ENCODE peak calls at places on chromosomes 2 and 18, in seven cellular contexts. H is HCT116, R is SK-N-SH, Z is H1, G is K562, L is HepG2, F is GM12878. U is an unnamed sample.

GRCh38 chr2:134259571-134259970 is 5.7 kb downstream of the MGAT5 start:
- DNase-seq in Z (no peak), L (no peak), F (no peak), R (no peak), G (no peak), H (no peak), U (no peak)

GRCh38 chr2:108594982-108595464 is 60.8 kb downstream of the LIMS1 start:
- DNase-seq in R (no peak), H (no peak), Z (no peak), G (peak), L (peak), F (no peak), U (no peak)

GRCh38 chr2:74916394-74916793 is 42.0 kb upstream of the POLE4 start:
- DNase-seq in Z (no peak), H (no peak), R (no peak), F (no peak), G (no peak), L (no peak), U (no peak)

GRCh38 chr2:203672856-203673255 is 33.6 kb upstream of the CD28 start:
- DNase-seq in R (no peak), L (no peak), H (no peak), G (no peak), Z (no peak), F (no peak), U (no peak)

GRCh38 chr18:24138281-24138883 is 480 bp upstream of the CABYR start:
- DNase-seq in L (no peak), Z (no peak), H (no peak), R (no peak), G (no peak), F (no peak), U (no peak)

GRCh38 chr2:85073061-85073460 is 60.1 kb upstream of the TCF7L1 start:
- DNase-seq in L (no peak), F (no peak), H (no peak), R (no peak), G (no peak), Z (no peak), U (no peak)

GRCh38 chr2:8587920-8588830 is 93.7 kb upstream of the ID2 start:
- DNase-seq in G (no peak), L (no peak), R (no peak), H (no peak), F (no peak), Z (no peak), U (no peak)

GRCh38 chr2:62884086-62884485 is 166.5 kb upstream of the OTX1 start:
- DNase-seq in R (no peak), F (no peak), G (no peak), H (no peak), L (no peak), Z (no peak), U (no peak)

GRCh38 chr2:42827647-42828486 is 35.5 kb upstream of the HAAO start:
- DNase-seq in F (no peak), H (peak), R (peak), L (peak), G (peak), Z (peak), U (peak)

GRCh38 chr2:172985139-172985874 is 90.3 kb upstream of the MAP3K20 start:
- DNase-seq in G (no peak), F (no peak), H (peak), Z (no peak), L (no peak), R (peak), U (no peak)

GRCh38 chr2:223050188-223050587 is 1.8 kb upstream of the KCNE4 start:
- DNase-seq in R (no peak), L (no peak), F (no peak), G (no peak), Z (no peak), H (no peak), U (no peak)

GRCh38 chr2:74617123-74617522 is 31.0 kb downstream of the M1AP start:
- DNase-seq in R (no peak), G (no peak), F (no peak), L (no peak), H (no peak), Z (no peak), U (no peak)

GRCh38 chr18:9475643-9476580 is 599 bp downstream of the RALBP1 start:
- DNase-seq in Z (no peak), L (no peak), H (no peak), R (peak), F (no peak), G (peak), U (peak)

GRCh38 chr2:127563458-127564428 is 28.3 kb downstream of the MYO7B start:
- DNase-seq in F (peak), L (no peak), H (no peak), G (no peak), R (no peak), Z (no peak), U (no peak)

GRCh38 chr2:172409042-172409441 is 18.3 kb upstream of the ITGA6 start:
- DNase-seq in G (no peak), Z (no peak), F (no peak), H (no peak), R (no peak), L (no peak), U (no peak)

GRCh38 chr2:40287201-40287600 is 164.7 kb downstream of the SLC8A1 start:
- DNase-seq in G (no peak), F (no peak), L (no peak), H (no peak), R (no peak), Z (no peak), U (no peak)

GRCh38 chr2:3041841-3042600 is 335.6 kb downstream of the EIPR1 start:
- DNase-seq in Z (no peak), F (no peak), L (no peak), H (no peak), R (peak), G (no peak), U (no peak)

GRCh38 chr18:47993409-47993808 is 63.0 kb upstream of the SMAD2 start:
- DNase-seq in F (no peak), L (no peak), R (no peak), Z (no peak), H (no peak), G (no peak), U (no peak)

GRCh38 chr2:11347403-11347965 is 3.0 kb upstream of the ROCK2 start:
- DNase-seq in L (no peak), Z (no peak), F (no peak), R (no peak), H (no peak), G (no peak), U (no peak)

GRCh38 chr2:150127271-150127990 is 360.0 kb downstream of the RND3 start:
- DNase-seq in H (no peak), L (no peak), G (no peak), Z (no peak), R (no peak), F (peak), U (no peak)

GRCh38 chr2:232477751-232478510 is 9.7 kb downstream of the ECEL1 start:
- DNase-seq in R (no peak), G (no peak), L (no peak), H (no peak), Z (no peak), F (no peak), U (no peak)

GRCh38 chr2:189592353-189592984 is 11.9 kb upstream of the SLC40A1 start:
- DNase-seq in R (no peak), Z (no peak), H (no peak), L (no peak), G (no peak), F (no peak), U (no peak)

GRCh38 chr2:215619022-215619958 is 183.4 kb upstream of the FN1 start:
- DNase-seq in L (peak), Z (no peak), R (peak), H (peak), G (peak), F (no peak), U (no peak)

GRCh38 chr2:236063994-236064393 is 104.2 kb downstream of the GBX2 start:
- DNase-seq in G (no peak), R (no peak), Z (no peak), F (no peak), L (no peak), H (no peak), U (no peak)

GRCh38 chr2:43023791-43024514 is 202.5 kb downstream of the ZFP36L2 start:
- DNase-seq in Z (no peak), R (no peak), F (no peak), L (no peak), H (no peak), G (no peak), U (no peak)

GRCh38 chr2:236922061-236922460 is 163.6 kb upstream of the COPS8 start:
- DNase-seq in G (no peak), H (no peak), L (no peak), Z (no peak), R (no peak), F (no peak), U (no peak)

GRCh38 chr2:207148025-207148424 is 17.7 kb downstream of the KLF7 start:
- DNase-seq in L (no peak), R (no peak), G (no peak), F (no peak), H (no peak), Z (no peak), U (no peak)

GRCh38 chr2:126913329-126913728 is 14.6 kb downstream of the TEX51 start:
- DNase-seq in H (no peak), Z (no peak), F (no peak), R (no peak), L (no peak), G (no peak), U (no peak)

GRCh38 chr2:6730821-6731220 is 134.9 kb downstream of the CMPK2 start:
- DNase-seq in G (no peak), R (no peak), H (no peak), Z (no peak), F (no peak), L (no peak), U (no peak)

GRCh38 chr2:6236317-6236716 is 544.1 kb downstream of the SOX11 start:
- DNase-seq in F (no peak), Z (no peak), L (no peak), G (no peak), R (no peak), H (no peak), U (no peak)

GRCh38 chr2:36819090-36819711 is 122.7 kb downstream of the VIT start:
- DNase-seq in R (no peak), L (peak), Z (no peak), H (no peak), G (no peak), F (no peak), U (no peak)

DNA sequence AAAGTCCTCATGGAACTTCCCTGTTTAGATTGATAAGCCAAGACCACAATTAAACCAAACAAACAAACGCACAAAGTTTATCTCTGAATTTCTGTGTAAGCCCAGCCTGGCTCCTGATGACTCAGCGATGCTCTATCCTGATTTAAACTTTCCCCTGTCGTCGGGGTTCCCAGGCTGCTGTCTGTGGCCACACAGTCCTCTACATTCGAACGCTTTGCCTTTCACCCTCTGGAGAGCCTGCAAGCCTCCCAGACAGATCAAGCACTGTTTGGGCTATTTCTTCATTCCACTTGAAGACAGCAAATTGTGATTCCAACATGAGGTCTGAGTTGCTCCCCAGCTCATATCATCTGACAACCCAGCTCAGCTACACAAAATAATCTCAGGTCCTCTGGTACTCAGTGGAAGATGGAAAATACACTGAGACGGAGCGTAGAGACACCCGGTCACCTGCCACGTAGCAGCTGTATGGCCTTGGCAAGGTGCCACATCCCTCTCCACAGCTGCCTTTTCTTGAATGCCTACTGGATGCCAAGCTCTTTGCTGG is 51.2 kb downstream of the CYRIA start:
- DNase-seq in H (no peak), G (peak), Z (no peak), L (no peak), F (no peak), R (no peak), U (no peak)
- TF ChIP-seq JUND in H (no peak), G (peak), Z (no peak), L (no peak), F (no peak), R (no peak), U (no peak)

GRCh38 chr18:3511980-3512379 is 62.0 kb downstream of the TGIF1 start:
- DNase-seq in Z (no peak), L (no peak), H (no peak), F (no peak), R (peak), G (no peak), U (no peak)
- TF ChIP-seq JUND in Z (no peak), L (no peak), H (no peak), F (no peak), R (peak), G (peak), U (no peak)

GRCh38 chr2:48482774-48483173 is 47.2 kb upstream of the STON1 start:
- DNase-seq in L (no peak), G (no peak), R (no peak), Z (no peak), H (no peak), F (no peak), U (no peak)

GRCh38 chr2:48483506-48483905 is 46.4 kb upstream of the STON1 start:
- DNase-seq in F (no peak), H (no peak), G (no peak), L (no peak), R (no peak), Z (no peak), U (no peak)

GRCh38 chr2:48480526-48480925 is 49.4 kb upstream of the STON1 start:
- DNase-seq in Z (no peak), G (no peak), R (no peak), L (no peak), F (no peak), H (no peak), U (no peak)

GRCh38 chr2:48482313-48482712 is 47.6 kb upstream of the STON1 start:
- DNase-seq in Z (no peak), R (no peak), H (no peak), L (no peak), F (no peak), G (no peak), U (no peak)

DNA sequence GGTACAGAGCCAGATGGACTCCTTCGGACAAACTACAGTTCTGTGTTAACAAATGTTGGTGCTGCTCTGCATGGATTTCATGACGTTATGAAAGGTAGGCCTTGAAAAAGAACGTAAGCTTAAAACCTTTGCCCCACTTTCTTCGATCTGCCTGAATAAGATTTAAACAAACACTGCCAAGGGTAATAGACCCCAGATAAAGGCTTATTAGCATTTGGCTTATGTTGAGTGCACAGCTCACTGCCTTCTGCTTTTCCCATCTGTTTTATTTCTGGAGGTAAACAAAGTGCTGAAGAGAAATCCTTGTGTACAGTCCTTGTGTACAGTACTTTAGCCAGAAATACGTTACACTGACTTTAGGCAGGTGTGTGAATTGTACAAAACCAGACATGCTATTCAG is 50.0 kb upstream of the STON1 start:
- DNase-seq in L (no peak), R (no peak), H (no peak), Z (no peak), F (no peak), G (no peak), U (no peak)
- TF ChIP-seq JUND in L (no peak), R (no peak), H (no peak), Z (no peak), F (no peak), G (no peak), U (no peak)

DNA sequence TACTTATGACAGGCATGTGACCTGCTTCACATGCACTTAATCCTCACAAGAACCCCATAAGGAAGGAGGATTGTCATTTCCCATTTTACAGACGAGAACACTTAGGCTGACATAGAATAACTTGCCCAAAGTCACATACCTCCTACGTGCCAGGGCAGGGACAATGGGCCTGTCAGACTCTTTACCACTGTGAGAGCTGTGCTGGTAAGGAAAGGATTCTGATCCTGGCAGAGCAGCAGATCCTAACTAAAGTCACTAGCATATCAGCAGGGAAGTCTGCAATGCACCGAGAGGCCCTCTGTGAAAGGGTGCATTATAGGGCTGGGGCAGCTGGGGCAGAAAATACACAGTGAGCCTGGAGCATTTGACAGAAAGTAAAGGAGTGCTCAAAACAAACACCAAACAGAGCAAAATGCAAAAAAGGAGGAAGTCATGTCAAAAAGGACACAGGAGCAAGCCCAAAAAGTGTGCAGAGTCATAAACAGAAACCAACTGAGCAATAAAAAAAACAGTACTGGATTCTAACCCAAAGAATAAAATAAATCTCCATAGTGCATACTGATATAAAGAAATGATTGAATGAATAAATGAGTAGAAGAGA is 56.0 kb upstream of the SP3 start:
- DNase-seq in F (no peak), L (no peak), Z (no peak), R (no peak), G (no peak), H (no peak), U (no peak)
- TF ChIP-seq JUND in F (no peak), L (no peak), Z (no peak), R (no peak), G (no peak), H (no peak), U (no peak)

GRCh38 chr2:145170787-145171186 is 650.9 kb upstream of the ZEB2 start:
- DNase-seq in L (no peak), Z (no peak), G (no peak), H (no peak), F (no peak), R (no peak), U (no peak)
- TF ChIP-seq JUND in L (no peak), Z (no peak), G (no peak), H (no peak), F (no peak), R (no peak), U (no peak)